ENCODE peak calls at places on chromosomes 3 and 15, in five cellular contexts. M is GM20000; R is GOT3; C is activated CD8-positive, alpha-beta memory T cell treated with anti-CD3 and anti-CD28 coated beads, Interleukin-2, amount 10 ng/mL, durations not matched to agents 7 days and 5 days; T is GM23248. K is an unnamed sample.
A peak's percentile ranks its signal among the peaks of the same experiment; 100 is the strongest.

GRCh38 chr3:132838477-132838876 is 116.3 kb upstream of the NPHP3 start:
- DNase-seq in R (no peak), M (no peak), C (no peak), T (no peak), K (no peak)

GRCh38 chr15:77634266-77634962 is 1.7 kb upstream of the LINGO1 start:
- DNase-seq in R (no peak), M (peak; percentile 86), C (peak; percentile 83), T (peak; percentile 68), K (no peak)

GRCh38 chr3:58271901-58272501 is 34.0 kb upstream of the RPP14 start:
- DNase-seq in C (no peak), M (no peak), R (no peak), T (peak; percentile 93), K (no peak)

GRCh38 chr3:53145109-53146077 is 15.2 kb upstream of the RFT1 start:
- DNase-seq in T (no peak), R (no peak), C (no peak), M (no peak), K (no peak)

GRCh38 chr3:32842531-32842931 is 24.7 kb downstream of the TRIM71 start:
- DNase-seq in C (no peak), T (no peak), M (no peak), R (no peak), K (no peak)

GRCh38 chr3:105836533-105836932 is 32.3 kb downstream of the CBLB start:
- DNase-seq in C (peak; percentile 82), M (peak; percentile 40), T (peak; percentile 91), R (no peak), K (no peak)

GRCh38 chr3:30232142-30232541 is 374.3 kb upstream of the TGFBR2 start:
- DNase-seq in C (no peak), M (no peak), R (no peak), T (peak; percentile 80), K (no peak)

GRCh38 chr3:173153631-173154030 is 12.6 kb upstream of the SPATA16 start:
- DNase-seq in R (no peak), C (no peak), M (no peak), T (no peak), K (no peak)

GRCh38 chr3:49867871-49868321 is 1.8 kb downstream of the CAMKV start:
- DNase-seq in M (peak; percentile 46), R (no peak), C (peak; percentile 55), T (peak; percentile 65), K (no peak)

GRCh38 chr3:45596290-45596791 is 1.8 kb downstream of the LIMD1 start:
- DNase-seq in R (no peak), T (no peak), M (peak; percentile 86), C (no peak), K (no peak)

GRCh38 chr15:48392356-48392755 is 61.1 kb downstream of the DUT start:
- DNase-seq in R (no peak), C (no peak), T (peak; percentile 56), M (no peak), K (peak; percentile 30)

GRCh38 chr15:34987982-34988873 is at the start of gene ZNF770:
- DNase-seq in C (peak; percentile 86), R (peak; percentile 37), T (peak; percentile 89), M (peak; percentile 85), K (peak; percentile 92)

GRCh38 chr3:59502806-59503205 is 453.0 kb upstream of the CFAP20DC start:
- DNase-seq in C (no peak), T (peak; percentile 98), R (peak; percentile 4), M (no peak), K (no peak)

GRCh38 chr3:141439589-141439988 is 47.2 kb upstream of the RASA2 start:
- DNase-seq in M (no peak), R (no peak), T (no peak), C (no peak), K (peak; percentile 0)

GRCh38 chr3:30421261-30421660 is 185.1 kb upstream of the TGFBR2 start:
- DNase-seq in T (peak; percentile 79), M (no peak), R (no peak), C (no peak), K (no peak)

GRCh38 chr3:127172211-127172610 is 20.7 kb upstream of the PRR23E start:
- DNase-seq in M (no peak), R (no peak), T (no peak), C (no peak), K (peak; percentile 69)

GRCh38 chr15:77870195-77871065 is 207.1 kb downstream of the TBC1D2B start:
- DNase-seq in C (peak; percentile 68), M (peak; percentile 72), R (no peak), T (peak; percentile 71), K (peak; percentile 90)

GRCh38 chr3:14801668-14802067 is 17.1 kb upstream of the FGD5 start:
- DNase-seq in M (no peak), C (no peak), R (no peak), T (no peak), K (no peak)

GRCh38 chr3:168847293-168847883 is 751.7 kb upstream of the GOLIM4 start:
- DNase-seq in C (no peak), T (peak; percentile 74), R (no peak), M (peak; percentile 22), K (no peak)

GRCh38 chr3:48929358-48930035 is 10.9 kb downstream of the ARIH2 start:
- DNase-seq in R (no peak), T (no peak), C (no peak), M (no peak), K (no peak)

GRCh38 chr3:118936811-118937210 is 97.8 kb downstream of the IGSF11 start:
- DNase-seq in C (no peak), M (no peak), R (no peak), T (no peak), K (no peak)

GRCh38 chr3:160474416-160474838 is 24.8 kb upstream of the TRIM59 start:
- DNase-seq in C (no peak), M (no peak), T (peak; percentile 74), R (no peak), K (no peak)

GRCh38 chr3:101381809-101382208 is 61.4 kb upstream of the IMPG2 start:
- DNase-seq in C (no peak), M (no peak), R (no peak), T (peak; percentile 75), K (no peak)

GRCh38 chr3:43389388-43390254 is 103.3 kb downstream of the SNRK start:
- DNase-seq in C (peak; percentile 90), T (no peak), M (no peak), R (no peak), K (no peak)

GRCh38 chr3:149701206-149701976 is 43.6 kb upstream of the WWTR1 start:
- DNase-seq in R (no peak), M (no peak), T (peak; percentile 50), C (peak; percentile 61), K (no peak)

K was measured in osteocyte.